ENCODE peak calls at places on chromosome 5, in ten cellular contexts. A, B, W, J, C, K, T, R, H and N are unnamed samples. For H3K9me3, the result is how much of the 10 kb centered on the place peaks cover.

GRCh38 chr5:132877938-132878337 is 4.5 kb downstream of the LEAP2 start:
- DNase-seq in A (peak), B (no peak), W (no peak), J (no peak), C (peak), K (peak), T (no peak), R (no peak), H (no peak), N (no peak)

GRCh38 chr5:95163079-95163478 is 121.8 kb downstream of the MCTP1 start:
- DNase-seq in A (no peak), B (no peak), W (no peak), J (no peak), C (no peak), K (no peak), T (no peak), R (no peak), H (no peak), N (no peak)

GRCh38 chr5:90983748-90984147 is 399.4 kb downstream of the ARRDC3 start:
- DNase-seq in A (no peak), B (no peak), W (no peak), J (no peak), C (peak), K (no peak), T (no peak), R (no peak), H (no peak), N (no peak)

GRCh38 chr5:36443941-36444340 is 142.2 kb upstream of the RANBP3L start:
- DNase-seq in A (no peak), B (no peak), W (no peak), J (no peak), C (no peak), K (no peak), T (no peak), R (no peak), H (no peak), N (no peak)

GRCh38 chr5:14946813-14947640 is 75.4 kb upstream of the ANKH start:
- DNase-seq in A (no peak), B (no peak), W (peak), J (no peak), C (no peak), K (peak), T (peak), R (no peak), H (no peak), N (no peak)

GRCh38 chr5:179914032-179914755 is 6.5 kb upstream of the TBC1D9B start:
- DNase-seq in A (no peak), B (no peak), W (no peak), J (no peak), C (peak), K (no peak), T (no peak), R (no peak), H (peak), N (no peak)

GRCh38 chr5:3278643-3279042 is 317.0 kb upstream of the IRX1 start:
- DNase-seq in A (no peak), B (no peak), W (no peak), J (no peak), C (no peak), K (no peak), T (no peak), R (no peak), H (no peak), N (no peak)

GRCh38 chr5:53133020-53133419 is 23.5 kb upstream of the MOCS2 start:
- DNase-seq in A (no peak), B (no peak), W (no peak), J (no peak), C (no peak), K (no peak), T (no peak), R (no peak), H (no peak), N (no peak)

GRCh38 chr5:143653256-143653655 is 158.7 kb upstream of the HMHB1 start:
- DNase-seq in A (no peak), B (no peak), W (no peak), J (no peak), C (no peak), K (no peak), T (no peak), R (no peak), H (no peak), N (no peak)

GRCh38 chr5:95883185-95884020 is 60.9 kb upstream of the GLRX start:
- DNase-seq in A (no peak), B (no peak), W (no peak), J (no peak), C (no peak), K (no peak), T (no peak), R (no peak), H (no peak), N (no peak)

GRCh38 chr5:158807947-158808346 is 291.8 kb downstream of the EBF1 start:
- DNase-seq in A (no peak), B (no peak), W (no peak), J (no peak), C (no peak), K (no peak), T (no peak), R (no peak), H (no peak), N (no peak)

DNA sequence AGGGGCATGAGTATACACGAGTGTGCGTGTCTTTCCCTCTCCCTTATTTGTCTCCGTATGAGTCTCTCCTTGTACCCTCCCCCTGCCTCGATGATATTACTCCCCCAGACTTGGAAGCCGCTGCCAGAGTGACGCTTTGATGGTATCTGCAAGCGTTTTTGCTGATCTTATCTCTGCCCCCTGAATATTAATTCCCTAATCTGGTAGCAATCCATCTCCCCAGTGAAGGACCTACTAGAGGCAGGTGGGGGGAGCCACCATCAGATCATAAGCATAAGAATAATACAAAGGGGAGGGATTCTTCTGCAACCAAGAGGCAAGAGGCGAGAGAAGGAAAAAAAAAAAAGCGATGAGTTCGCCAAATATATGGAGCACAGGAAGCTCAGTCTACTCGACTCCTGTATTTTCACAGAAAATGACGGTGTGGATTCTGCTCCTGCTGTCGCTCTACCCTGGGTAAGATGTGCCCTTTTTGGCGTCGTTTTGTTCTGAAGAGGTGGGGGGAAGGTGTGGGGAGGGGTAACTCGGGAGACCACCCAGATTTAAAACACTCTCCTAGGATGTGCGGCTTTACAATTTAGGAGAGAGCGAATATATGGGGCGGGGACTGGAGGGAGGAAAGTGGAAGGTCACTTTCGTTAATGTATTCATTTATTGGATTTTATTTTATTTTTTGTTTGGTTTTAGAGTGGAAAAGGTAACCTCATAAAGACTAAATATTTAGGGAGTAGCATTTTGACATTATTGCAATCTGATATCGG is at the start of gene GABRG2:
- DNase-seq in A (no peak), B (no peak), W (no peak), J (no peak), C (no peak), K (no peak), T (no peak), R (no peak), H (no peak), N (no peak)
- H3K9me3 ChIP-seq in A (under half), B (under half), W (under half), J (under half), C (under half), K (under half), T (under half), R (under half), H (under half), N (under half)

DNA sequence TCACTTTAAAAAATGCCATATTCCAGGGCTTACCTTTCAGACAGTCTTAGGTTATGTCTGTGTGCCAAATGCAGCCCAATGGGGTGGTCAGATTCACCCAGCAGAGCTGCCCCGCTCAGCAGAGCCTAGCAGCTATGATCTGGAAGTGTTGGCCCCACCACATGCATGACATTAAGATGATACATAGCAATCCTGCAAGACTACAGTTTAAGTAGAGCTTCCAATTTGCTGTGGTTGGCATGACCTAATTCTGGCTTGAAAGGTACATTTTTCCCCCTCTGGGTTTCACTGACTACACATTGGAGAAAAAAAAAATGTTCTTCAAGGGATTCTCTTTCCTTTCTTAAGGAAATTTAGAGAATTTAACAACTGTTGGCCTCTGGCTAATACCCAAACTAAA is 22.5 kb downstream of the MEF2C start:
- DNase-seq in A (no peak), B (no peak), W (no peak), J (no peak), C (peak), K (no peak), T (no peak), R (no peak), H (no peak), N (no peak)
- H3K9me3 ChIP-seq in A (under half), B (under half), W (under half), J (under half), C (under half), K (under half), T (under half), R (under half), H (under half), N (under half)

GRCh38 chr5:72845889-72846288 is 29.4 kb downstream of the TNPO1 start:
- DNase-seq in A (no peak), B (no peak), W (no peak), J (no peak), C (no peak), K (no peak), T (no peak), R (no peak), H (no peak), N (no peak)

GRCh38 chr5:72846483-72846882 is 30.0 kb downstream of the TNPO1 start:
- DNase-seq in A (no peak), B (no peak), W (no peak), J (no peak), C (no peak), K (no peak), T (no peak), R (no peak), H (no peak), N (no peak)

GRCh38 chr5:72841756-72842535 is 25.5 kb downstream of the TNPO1 start:
- DNase-seq in A (no peak), B (no peak), W (no peak), J (no peak), C (peak), K (no peak), T (no peak), R (no peak), H (no peak), N (no peak)

GRCh38 chr5:72844218-72844603 is 27.8 kb downstream of the TNPO1 start:
- DNase-seq in A (no peak), B (no peak), W (no peak), J (no peak), C (no peak), K (no peak), T (no peak), R (no peak), H (no peak), N (no peak)

DNA sequence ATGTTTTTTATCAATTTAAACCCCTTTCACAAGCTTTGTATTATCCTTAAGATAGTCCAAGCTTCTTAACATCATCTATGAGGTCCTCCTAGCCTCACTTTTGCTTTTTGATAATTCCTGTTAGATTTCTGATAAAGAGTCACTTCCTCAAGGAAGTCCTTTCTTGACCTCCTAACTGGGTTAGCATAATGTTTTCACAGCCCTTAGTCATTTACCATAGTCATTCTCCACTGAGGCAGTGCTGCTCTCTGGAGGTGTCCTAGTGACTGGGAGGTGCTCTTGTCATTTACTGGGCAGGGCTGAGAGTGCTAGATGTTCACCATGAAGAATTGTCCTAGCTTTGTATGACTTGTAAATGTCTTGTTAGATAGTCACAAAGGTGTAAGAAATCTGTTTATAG is 26.4 kb downstream of the TNPO1 start:
- DNase-seq in A (no peak), B (no peak), W (peak), J (no peak), C (peak), K (no peak), T (no peak), R (no peak), H (no peak), N (no peak)
- H3K9me3 ChIP-seq in A (under half), B (under half), W (under half), J (under half), C (under half), K (under half), T (under half), R (under half), H (under half), N (under half)

GRCh38 chr5:68994645-68995044 is 99.2 kb upstream of the SLC30A5 start:
- DNase-seq in A (no peak), B (no peak), W (no peak), J (no peak), C (no peak), K (no peak), T (no peak), R (no peak), H (no peak), N (no peak)
- H3K9me3 ChIP-seq in A (under half), B (under half), W (under half), J (under half), C (under half), K (under half), T (under half), R (under half), H (under half), N (under half)

GRCh38 chr5:1047332-1047965 is 38.8 kb downstream of the NKD2 start:
- DNase-seq in A (no peak), B (no peak), W (no peak), J (no peak), C (no peak), K (no peak), T (no peak), R (no peak), H (no peak), N (no peak)

GRCh38 chr5:1048162-1048721 is 39.6 kb downstream of the NKD2 start:
- DNase-seq in A (no peak), B (no peak), W (no peak), J (no peak), C (no peak), K (no peak), T (no peak), R (no peak), H (no peak), N (no peak)

GRCh38 chr5:1050449-1051365 is 42.1 kb downstream of the NKD2 start:
- DNase-seq in A (peak), B (no peak), W (no peak), J (no peak), C (no peak), K (peak), T (peak), R (no peak), H (no peak), N (no peak)

GRCh38 chr5:1051366-1051720 is 42.7 kb downstream of the NKD2 start:
- DNase-seq in A (peak), B (no peak), W (no peak), J (no peak), C (no peak), K (no peak), T (peak), R (no peak), H (no peak), N (no peak)

DNA sequence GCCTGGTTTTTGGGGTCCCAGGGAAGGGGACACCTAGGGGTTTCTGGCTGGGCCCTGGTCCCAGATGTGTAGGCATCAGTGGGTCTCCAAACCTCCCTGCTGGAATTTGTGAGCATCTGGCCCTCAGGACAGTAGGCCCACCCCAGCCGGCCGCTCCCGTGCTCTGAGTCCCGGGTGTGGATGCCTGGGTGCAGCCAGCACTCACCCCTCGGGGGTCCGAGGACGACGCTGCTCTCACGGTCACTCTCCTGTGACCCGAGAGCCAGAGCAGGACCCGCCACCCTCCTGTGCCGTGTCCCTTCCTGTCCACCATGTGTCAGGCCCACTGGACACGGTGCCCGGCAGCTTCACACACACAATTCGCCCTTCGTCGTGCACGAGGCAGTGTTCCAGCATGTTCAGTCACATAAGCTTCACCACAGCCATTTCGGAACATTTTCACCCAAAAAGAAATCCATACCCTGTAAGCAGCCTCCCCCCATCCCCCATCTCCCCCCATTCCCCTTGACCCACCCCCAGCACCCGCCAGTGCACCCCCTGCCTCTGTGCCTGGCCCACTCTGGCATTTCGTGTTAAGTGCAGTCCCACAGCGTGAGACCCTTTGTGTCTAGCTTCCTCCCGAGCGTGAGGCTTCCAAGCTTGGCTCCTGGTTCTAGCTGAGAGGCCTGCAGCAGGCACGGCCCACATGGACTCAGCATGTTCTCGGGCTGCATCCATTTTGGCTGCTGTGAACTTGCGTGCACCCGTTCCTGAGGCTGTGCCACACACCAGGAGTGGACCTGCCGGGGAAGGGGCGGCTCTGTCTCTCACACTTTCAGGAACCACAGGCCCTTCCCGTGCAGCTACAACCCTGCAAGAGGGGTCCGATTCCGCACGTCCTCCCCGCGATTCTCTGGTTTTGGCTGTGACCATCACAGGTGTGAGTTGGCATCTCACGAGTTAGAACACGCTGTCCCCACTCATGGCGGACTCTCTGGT is 40.5 kb downstream of the NKD2 start:
- DNase-seq in A (peak), B (no peak), W (no peak), J (no peak), C (no peak), K (no peak), T (no peak), R (no peak), H (no peak), N (no peak)
- H3K9me3 ChIP-seq in A (under half), B (under half), W (under half), J (under half), C (under half), K (under half), T (under half), R (under half), H (under half), N (under half)

DNA sequence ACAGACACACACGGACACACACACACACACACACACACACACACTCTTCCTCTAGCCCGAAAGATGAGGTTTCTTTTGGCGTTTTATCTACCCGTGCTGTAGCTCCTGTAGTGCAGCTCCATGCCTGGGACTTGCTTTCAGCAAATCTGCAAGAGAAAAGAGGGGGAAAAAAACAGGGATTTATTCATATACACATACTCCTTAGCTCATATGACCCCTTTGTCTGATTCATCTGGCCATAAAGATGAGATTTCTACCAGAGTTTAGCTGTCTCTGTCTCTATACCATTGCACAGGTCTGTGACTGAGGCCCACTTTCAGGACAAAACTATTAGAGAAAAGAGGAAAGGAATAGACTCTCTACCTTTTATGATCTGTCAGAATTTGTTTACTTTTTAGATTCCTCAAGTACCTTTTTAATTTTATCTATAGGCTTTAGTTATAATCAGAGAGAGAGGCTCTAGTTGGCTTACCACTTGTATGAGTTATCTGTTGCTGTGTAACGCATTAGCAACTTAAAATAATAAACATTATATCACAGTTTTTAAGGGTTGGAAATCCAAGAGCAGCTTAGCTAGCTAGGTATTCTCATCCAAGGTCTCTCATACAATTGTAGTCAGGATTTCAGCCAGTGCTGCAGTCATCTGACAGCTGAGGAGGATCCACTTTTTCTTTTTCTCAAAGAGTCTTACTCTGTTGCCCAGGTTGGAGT is 14.7 kb downstream of the SNX2 start:
- DNase-seq in A (no peak), B (no peak), W (no peak), J (no peak), C (peak), K (no peak), T (no peak), R (no peak), H (no peak), N (no peak)
- H3K9me3 ChIP-seq in A (under half), B (under half), W (under half), J (under half), C (under half), K (under half), T (under half), R (under half), H (under half), N (under half)

DNA sequence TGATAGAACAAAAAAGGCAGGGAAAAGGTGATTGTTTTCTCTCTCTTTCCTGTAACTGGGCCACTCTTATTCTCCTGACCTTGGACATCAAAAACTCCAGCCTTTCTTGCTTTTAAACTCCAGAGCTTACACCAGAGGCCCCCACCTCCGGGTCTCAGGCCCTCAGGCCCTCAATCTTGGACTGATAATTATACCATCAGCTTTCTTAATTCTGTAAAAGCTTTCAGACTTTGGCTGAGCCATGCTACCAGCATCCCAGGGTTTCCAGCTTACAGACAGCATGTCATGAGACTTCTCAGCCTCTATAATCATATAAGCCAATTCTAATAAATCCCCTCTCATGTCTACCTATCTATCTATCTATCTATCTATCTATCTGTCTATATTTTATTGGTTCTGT is 137.7 kb downstream of the SNX18 start:
- DNase-seq in A (no peak), B (no peak), W (no peak), J (no peak), C (no peak), K (no peak), T (no peak), R (no peak), H (no peak), N (no peak)
- H3K9me3 ChIP-seq in A (under half), B (under half), W (under half), J (under half), C (under half), K (under half), T (under half), R (under half), H (under half), N (under half)